ENCODE peak calls at places on chromosomes 1 and 21, in six cellular contexts. U is WTC11, O is sigmoid colon, K is ureter, A is SIG-M5, G is H9. S is an unnamed sample.

GRCh38 chr1:199913313-199913712 is 114.2 kb upstream of the NR5A2 start:
- DNase-seq in K (no peak), O (no peak), U (no peak), A (no peak), G (no peak), S (no peak)

GRCh38 chr1:245797592-245798366 is 643.0 kb downstream of the KIF26B start:
- DNase-seq in O (no peak), A (no peak), K (no peak), G (peak; percentile 49), U (peak; percentile 71), S (peak; percentile 39)

GRCh38 chr1:15304708-15305326 is 57.8 kb downstream of the FHAD1 start:
- DNase-seq in G (peak; percentile 74), U (peak; percentile 87), O (no peak), K (peak; percentile 71), A (no peak), S (peak; percentile 76)

GRCh38 chr21:46457801-46458314 is 833 bp upstream of the DIP2A start:
- DNase-seq in A (no peak), K (peak; percentile 49), G (peak; percentile 37), U (no peak), O (peak; percentile 77), S (peak; percentile 41)

GRCh38 chr21:43375827-43376795 is 50.8 kb downstream of the SIK1 start:
- DNase-seq in G (no peak), K (no peak), O (peak; percentile 56), U (no peak), A (no peak), S (no peak)

GRCh38 chr1:116679828-116680628 is 12.5 kb upstream of the IGSF3 start:
- DNase-seq in A (no peak), U (no peak), K (no peak), G (no peak), O (no peak), S (no peak)

GRCh38 chr21:33948096-33948950 is 32.7 kb upstream of the ATP5PO start:
- DNase-seq in A (no peak), O (peak; percentile 86), G (peak; percentile 92), K (peak; percentile 64), U (peak; percentile 75), S (peak; percentile 86)

GRCh38 chr1:6470132-6471085 is 4.4 kb upstream of the TNFRSF25 start:
- DNase-seq in A (no peak), G (peak; percentile 65), U (peak; percentile 58), K (no peak), O (no peak), S (no peak)

GRCh38 chr1:168469690-168470089 is 74.1 kb downstream of the XCL2 start:
- DNase-seq in U (no peak), A (no peak), K (peak; percentile 54), G (no peak), O (peak; percentile 89), S (peak; percentile 68)

GRCh38 chr1:196372896-196373536 is 235.2 kb downstream of the KCNT2 start:
- DNase-seq in G (no peak), K (no peak), U (no peak), O (no peak), A (no peak), S (peak; percentile 70)

GRCh38 chr1:25572708-25573590 is 29.5 kb downstream of the LDLRAP1 start:
- DNase-seq in A (no peak), O (no peak), G (peak; percentile 80), U (peak; percentile 80), K (no peak), S (peak; percentile 66)

GRCh38 chr1:9235123-9235513 is 544 bp downstream of the H6PD start:
- DNase-seq in U (no peak), A (no peak), K (no peak), G (peak; percentile 43), O (no peak), S (peak; percentile 41)

GRCh38 chr1:158227904-158228623 is 26.2 kb upstream of the CD1A start:
- DNase-seq in O (no peak), G (no peak), U (no peak), A (no peak), K (no peak), S (no peak)

GRCh38 chr1:11550664-11551283 is 71.8 kb downstream of the DISP3 start:
- DNase-seq in O (no peak), K (no peak), G (peak; percentile 86), U (peak; percentile 90), A (no peak), S (peak; percentile 85)

GRCh38 chr1:172638885-172639831 is 19.7 kb upstream of the FASLG start:
- DNase-seq in G (no peak), O (no peak), U (no peak), A (no peak), K (no peak), S (peak; percentile 43)

GRCh38 chr1:204438628-204439027 is 27.0 kb upstream of the PPP1R15B start:
- DNase-seq in K (no peak), U (no peak), A (no peak), O (peak; percentile 93), G (no peak), S (peak; percentile 20)

GRCh38 chr21:32456497-32456918 is 44.0 kb downstream of the EVA1C start:
- DNase-seq in A (no peak), O (peak; percentile 82), U (no peak), G (no peak), K (no peak), S (no peak)

GRCh38 chr1:83055391-83056170 is 943.4 kb downstream of the TTLL7 start:
- DNase-seq in K (no peak), U (no peak), G (no peak), A (no peak), O (no peak), S (peak; percentile 81)

GRCh38 chr1:54105736-54106269 is 47.0 kb downstream of the CDCP2 start:
- DNase-seq in G (peak; percentile 6), A (no peak), K (no peak), U (no peak), O (no peak), S (no peak)

GRCh38 chr21:45158491-45159423 is 84.4 kb downstream of the ADARB1 start:
- DNase-seq in G (no peak), U (no peak), A (no peak), O (no peak), K (no peak), S (no peak)

GRCh38 chr1:117365350-117366280 is 1.6 kb upstream of the MAN1A2 start:
- DNase-seq in O (no peak), G (no peak), U (no peak), K (no peak), A (no peak), S (peak; percentile 45)

GRCh38 chr1:39478536-39478935 is 12.9 kb upstream of the BMP8A start:
- DNase-seq in K (no peak), O (no peak), A (no peak), G (no peak), U (no peak), S (no peak)

GRCh38 chr21:44354775-44355771 is 1.7 kb downstream of the TRPM2 start:
- DNase-seq in U (no peak), G (no peak), O (no peak), A (peak; percentile 86), K (no peak), S (no peak)

GRCh38 chr1:1560178-1560577 is 14.5 kb downstream of the SSU72 start:
- DNase-seq in U (no peak), O (no peak), G (no peak), K (no peak), A (no peak), S (no peak)

GRCh38 chr21:25409992-25410391 is 197.3 kb downstream of the MRPL39 start:
- DNase-seq in G (no peak), A (no peak), U (no peak), O (no peak), K (no peak), S (no peak)

GRCh38 chr1:177983824-177984528 is 14.1 kb upstream of the SEC16B start:
- DNase-seq in K (no peak), U (peak; percentile 33), G (peak; percentile 50), A (no peak), O (peak; percentile 81), S (no peak)

GRCh38 chr1:243233908-243234307 is 21.2 kb downstream of the CEP170 start:
- DNase-seq in U (no peak), K (no peak), A (no peak), G (no peak), O (no peak), S (no peak)

GRCh38 chr1:98967122-98967521 is 37.5 kb downstream of the PLPPR5 start:
- DNase-seq in G (no peak), A (no peak), O (no peak), K (no peak), U (no peak), S (no peak)

GRCh38 chr1:183635112-183635605 is 424 bp downstream of the ARPC5 start:
- DNase-seq in U (peak; percentile 45), A (no peak), K (peak; percentile 71), G (no peak), O (peak; percentile 78), S (peak; percentile 40)

GRCh38 chr1:212214377-212214776 is 70.8 kb upstream of the PPP2R5A start:
- DNase-seq in G (no peak), A (no peak), K (no peak), O (no peak), U (no peak), S (no peak)

GRCh38 chr1:30524840-30525617 is 198.4 kb downstream of the MATN1 start:
- DNase-seq in G (no peak), U (no peak), K (peak; percentile 41), O (no peak), A (no peak), S (no peak)

GRCh38 chr1:63674238-63674864 is 81.1 kb downstream of the PGM1 start:
- DNase-seq in U (peak; percentile 82), G (peak; percentile 85), A (no peak), O (peak; percentile 96), K (peak; percentile 67), S (peak; percentile 96)

GRCh38 chr1:152728986-152729385 is 21.0 kb downstream of the LCE4A start:
- DNase-seq in A (no peak), K (no peak), U (no peak), O (no peak), G (no peak), S (no peak)

GRCh38 chr1:223074901-223075300 is 68.1 kb downstream of the TLR5 start:
- DNase-seq in G (no peak), A (no peak), K (no peak), U (no peak), O (no peak), S (no peak)